ENCODE peak calls at places on chromosome 22, in eight cellular contexts. B is thyroid gland, R is prostate gland, S is fibroblast of the aortic adventitia, C is HFFc6, T is left ventricle myocardium inferior, I is WTC11, N is HCT116. L is an unnamed sample.

GRCh38 chr22:23784215-23784732 is 2.5 kb upstream of the SMARCB1 start:
- DNase-seq in N (no peak), B (no peak), I (no peak), S (no peak), T (no peak), C (peak), R (no peak), L (no peak)

GRCh38 chr22:27107824-27108223 is 450.4 kb downstream of the MIAT start:
- DNase-seq in B (peak), T (peak), S (peak), C (peak), R (no peak), I (no peak), N (peak), L (no peak)

GRCh38 chr22:26709617-26710390 is 52.4 kb downstream of the MIAT start:
- DNase-seq in T (no peak), I (no peak), R (no peak), B (no peak), S (peak), N (no peak), C (peak), L (no peak)

GRCh38 chr22:23115825-23116494 is 25.8 kb downstream of the RSPH14 start:
- DNase-seq in R (no peak), S (no peak), B (no peak), N (no peak), C (no peak), T (no peak), I (no peak), L (no peak)

GRCh38 chr22:46668116-46668515 is 47.9 kb downstream of the GRAMD4 start:
- DNase-seq in B (no peak), R (no peak), I (no peak), S (no peak), N (no peak), T (no peak), C (no peak), L (no peak)

GRCh38 chr22:21457023-21457787 is 10.0 kb upstream of the TMEM191C start:
- DNase-seq in T (no peak), S (no peak), I (peak), N (no peak), C (no peak), B (no peak), R (peak), L (no peak)

GRCh38 chr22:23749747-23750373 is 1.1 kb downstream of the ZNF70 start:
- DNase-seq in S (peak), I (no peak), C (no peak), R (no peak), T (no peak), N (no peak), B (no peak), L (no peak)

GRCh38 chr22:24380220-24381218 is 46.9 kb upstream of the ADORA2A start:
- DNase-seq in C (no peak), R (no peak), I (no peak), S (no peak), B (no peak), N (no peak), T (no peak), L (no peak)

GRCh38 chr22:38923463-38924196 is 33.8 kb upstream of the APOBEC3A start:
- DNase-seq in B (peak), T (peak), S (peak), I (no peak), N (peak), R (peak), C (peak), L (no peak)

GRCh38 chr22:38924197-38924952 is 33.0 kb upstream of the APOBEC3A start:
- DNase-seq in R (peak), B (peak), N (peak), I (no peak), T (peak), C (peak), S (peak), L (no peak)

GRCh38 chr22:38930512-38930911 is 26.9 kb upstream of the APOBEC3A start:
- DNase-seq in I (no peak), C (no peak), N (no peak), R (no peak), T (no peak), B (no peak), S (no peak), L (no peak)

GRCh38 chr22:38925571-38926041 is 31.8 kb upstream of the APOBEC3A start:
- DNase-seq in R (no peak), C (no peak), N (no peak), T (no peak), B (peak), I (no peak), S (peak), L (no peak)

GRCh38 chr22:38927033-38927789 is 30.2 kb upstream of the APOBEC3A start:
- DNase-seq in N (peak), T (peak), B (peak), C (peak), I (peak), S (peak), R (peak), L (peak)
- TF ChIP-seq CTCF in N (peak), T (peak), B (peak), C (peak), I (peak), S (peak), R (peak), L (peak)

DNA sequence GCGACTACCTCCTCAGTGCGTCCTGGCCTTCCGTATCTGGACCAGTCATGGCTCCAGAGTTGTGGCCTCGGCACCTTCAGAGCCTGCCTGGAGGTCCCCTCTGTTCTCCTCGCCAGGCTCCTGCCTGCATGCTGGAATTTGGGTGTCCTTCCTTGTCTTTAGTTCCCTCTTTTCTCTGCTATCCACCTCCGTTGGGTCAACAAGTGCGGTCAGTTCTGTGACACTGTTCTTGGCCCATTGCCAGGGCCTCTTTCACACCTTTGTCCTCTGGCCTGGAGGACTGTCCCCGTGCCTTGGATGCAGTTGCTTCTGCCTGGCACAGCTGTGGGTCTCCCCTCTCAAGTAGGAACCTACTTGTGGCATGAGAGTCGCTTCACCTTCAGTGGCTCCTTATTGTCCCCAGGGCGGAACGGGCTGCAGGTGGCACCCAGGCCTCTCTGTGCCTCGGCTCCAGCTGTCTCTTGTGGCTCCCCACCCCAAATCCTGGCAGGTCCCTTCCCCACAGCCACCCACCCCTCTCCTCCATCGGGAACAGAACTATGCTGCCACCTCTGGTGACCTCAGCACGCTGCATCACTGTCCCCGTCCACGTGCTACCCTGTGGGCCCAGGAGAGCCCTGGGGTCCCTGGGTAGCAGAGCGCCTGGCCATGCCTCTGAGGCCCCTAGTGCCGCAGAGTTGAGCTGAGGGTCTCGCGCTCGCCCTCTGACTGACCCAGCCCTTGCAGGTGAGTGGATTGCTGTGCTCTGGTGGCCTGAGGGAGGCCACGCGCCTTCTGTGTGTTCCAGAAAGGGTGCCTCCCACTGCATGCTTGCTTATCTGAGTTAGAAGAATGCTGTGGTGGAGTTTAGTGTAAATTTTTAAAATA is 4.7 kb downstream of the DGCR8 start:
- DNase-seq in C (no peak), T (no peak), I (peak), S (peak), N (no peak), R (no peak), B (peak), L (peak)
- TF ChIP-seq CTCF in C (peak), T (peak), I (peak), S (peak), N (peak), R (no peak), B (peak), L (peak)

DNA sequence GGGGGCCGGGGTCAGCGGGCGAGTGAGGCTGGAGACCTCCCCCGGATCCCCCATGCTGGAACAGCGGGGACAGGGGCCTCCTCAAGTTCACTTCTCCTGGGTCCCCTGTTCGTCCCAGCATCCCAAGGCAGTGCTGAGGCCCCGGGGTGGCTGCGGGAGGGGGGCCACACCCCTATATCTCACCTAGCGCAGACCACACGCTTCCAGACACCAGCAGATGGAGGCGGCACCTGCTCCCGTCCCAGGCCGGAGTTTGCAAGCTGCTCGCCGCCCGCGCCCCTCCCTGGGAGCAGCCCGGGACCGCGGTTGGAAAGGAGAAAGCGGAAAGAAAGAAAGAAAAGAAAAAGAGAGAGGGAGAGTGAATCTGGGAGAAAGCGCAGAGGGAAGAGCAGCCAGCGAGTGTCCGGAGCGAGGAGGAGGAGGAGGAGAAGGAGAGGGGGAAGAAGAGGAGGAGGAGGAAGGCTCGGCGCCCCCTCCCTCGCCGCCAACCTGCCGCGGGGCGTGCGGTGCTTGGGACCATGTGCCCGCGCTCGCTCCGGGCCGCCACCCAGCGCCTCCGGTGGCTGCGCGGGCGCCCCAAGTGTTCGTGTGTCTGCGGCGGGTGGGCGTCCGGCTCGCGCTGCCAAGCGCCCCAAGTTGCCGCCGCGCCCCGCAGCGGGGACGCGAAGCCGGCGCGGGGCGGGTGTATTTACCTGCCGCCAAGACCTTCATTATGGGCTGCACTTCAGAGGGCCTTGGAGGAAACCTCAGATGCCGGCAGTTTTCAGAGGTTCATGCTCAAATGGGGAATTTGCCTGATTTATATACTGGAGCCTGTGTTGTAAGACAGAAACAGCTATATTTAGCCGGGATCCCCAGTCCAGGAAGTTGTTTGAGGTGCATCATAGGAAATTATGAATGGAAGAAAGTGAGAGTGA is at the start of gene LIF:
- DNase-seq in N (no peak), R (no peak), B (peak), C (peak), I (peak), S (peak), T (no peak), L (no peak)
- TF ChIP-seq CTCF in N (no peak), R (peak), B (peak), C (peak), I (no peak), S (peak), T (peak), L (no peak)

DNA sequence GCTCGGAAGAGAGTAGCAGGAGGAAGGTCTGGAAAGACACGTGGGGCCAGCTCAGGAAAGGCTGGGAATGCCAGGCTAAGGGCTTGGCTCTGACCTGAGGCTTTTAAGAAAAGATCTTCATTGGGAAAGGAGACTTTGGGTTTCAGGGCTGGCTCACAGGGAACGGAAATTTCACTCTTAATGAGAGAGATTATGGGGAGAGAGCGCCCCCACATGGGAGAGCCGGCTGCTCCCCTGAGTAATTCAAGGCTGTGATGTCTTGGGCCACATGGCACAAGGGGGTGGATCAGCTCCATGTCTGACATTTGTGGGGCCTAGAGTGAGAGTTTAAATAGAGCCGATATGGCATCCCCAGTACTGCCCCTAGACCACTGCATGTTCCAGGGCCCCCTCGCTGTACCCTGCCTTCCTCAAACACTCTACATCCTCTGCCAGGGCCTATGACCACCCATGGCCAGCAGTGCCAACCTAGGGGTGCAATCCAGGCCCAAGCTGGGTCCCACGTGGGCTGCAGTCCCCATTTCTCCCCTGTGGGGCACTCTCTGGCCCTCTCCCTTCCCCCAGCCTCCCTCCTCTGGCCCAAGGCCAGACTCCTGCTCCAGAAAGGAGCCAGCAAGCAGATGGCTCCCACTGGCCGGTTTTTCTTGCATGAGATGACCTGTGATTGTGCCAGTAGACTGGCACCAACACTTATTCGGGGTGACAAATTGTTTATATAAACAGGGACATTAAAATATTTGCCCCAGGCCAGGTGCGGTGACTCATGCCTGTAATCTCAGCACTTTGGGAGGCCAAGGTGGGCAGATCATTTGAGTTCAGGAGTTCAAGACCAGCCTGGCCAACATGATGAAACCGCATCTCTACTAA is 75.2 kb downstream of the ISX start:
- DNase-seq in N (no peak), C (no peak), R (no peak), I (peak), T (no peak), B (no peak), S (no peak), L (peak)
- TF ChIP-seq CTCF in N (peak), C (peak), R (no peak), I (peak), T (no peak), B (no peak), S (no peak), L (peak)

GRCh38 chr22:28710889-28711285 is 30.7 kb downstream of the CHEK2 start:
- DNase-seq in N (no peak), S (peak), B (no peak), T (no peak), R (no peak), I (no peak), C (no peak), L (no peak)
- TF ChIP-seq CTCF in N (no peak), S (no peak), B (no peak), T (no peak), R (no peak), I (no peak), C (no peak), L (no peak)

DNA sequence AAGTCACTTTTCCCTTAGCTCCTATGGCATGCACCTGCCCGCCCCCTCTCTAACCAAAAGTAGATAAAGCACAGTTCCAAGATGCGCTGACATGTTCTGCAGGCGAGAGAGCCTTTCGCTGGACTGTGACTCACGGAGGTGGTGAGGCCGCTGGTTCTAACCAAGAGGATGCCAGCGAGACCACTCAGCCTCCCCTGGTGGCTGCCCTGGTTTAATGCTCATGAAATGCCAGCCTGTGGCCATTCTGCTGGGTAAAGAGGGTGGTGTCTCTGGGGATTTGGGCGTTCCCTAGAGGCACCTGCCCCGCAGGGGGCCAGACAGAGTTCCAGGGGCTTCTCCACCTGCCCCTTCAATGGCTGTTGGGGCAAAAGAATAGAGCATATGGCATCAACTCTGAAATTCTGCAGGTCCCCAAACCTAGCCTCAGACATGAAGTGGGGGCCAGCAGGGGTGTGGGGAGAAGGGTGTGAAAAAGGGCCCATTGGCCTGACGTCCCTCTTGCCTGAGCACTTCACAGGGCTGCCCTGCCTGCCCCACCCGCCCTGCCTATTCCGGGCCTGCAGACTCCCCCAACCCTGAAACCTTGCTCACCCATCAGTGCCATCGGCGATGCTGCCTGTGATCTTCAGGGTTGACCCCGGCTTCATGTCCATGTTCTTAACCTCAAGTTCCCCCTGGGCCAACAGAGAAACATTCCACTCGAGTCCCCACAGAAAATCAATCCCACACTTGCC is 8.5 kb downstream of the LGALS2 start:
- DNase-seq in R (no peak), T (no peak), I (no peak), N (peak), C (no peak), S (no peak), B (no peak), L (no peak)
- TF ChIP-seq CTCF in R (no peak), T (no peak), I (no peak), N (peak), C (peak), S (no peak), B (no peak), L (no peak)

GRCh38 chr22:17117890-17118289 is 3.3 kb downstream of the TMEM121B start:
- DNase-seq in S (no peak), T (no peak), C (no peak), B (no peak), R (no peak), I (no peak), N (no peak), L (no peak)

GRCh38 chr22:17120711-17121234 is 387 bp downstream of the TMEM121B start:
- DNase-seq in R (no peak), T (no peak), C (no peak), S (no peak), N (no peak), I (peak), B (no peak), L (peak)

GRCh38 chr22:17118342-17118741 is 2.8 kb downstream of the TMEM121B start:
- DNase-seq in I (no peak), C (no peak), T (no peak), B (no peak), R (no peak), S (no peak), N (no peak), L (no peak)

GRCh38 chr22:17120281-17120680 is 879 bp downstream of the TMEM121B start:
- DNase-seq in N (no peak), T (peak), I (peak), B (peak), C (no peak), S (peak), R (peak), L (peak)

DNA sequence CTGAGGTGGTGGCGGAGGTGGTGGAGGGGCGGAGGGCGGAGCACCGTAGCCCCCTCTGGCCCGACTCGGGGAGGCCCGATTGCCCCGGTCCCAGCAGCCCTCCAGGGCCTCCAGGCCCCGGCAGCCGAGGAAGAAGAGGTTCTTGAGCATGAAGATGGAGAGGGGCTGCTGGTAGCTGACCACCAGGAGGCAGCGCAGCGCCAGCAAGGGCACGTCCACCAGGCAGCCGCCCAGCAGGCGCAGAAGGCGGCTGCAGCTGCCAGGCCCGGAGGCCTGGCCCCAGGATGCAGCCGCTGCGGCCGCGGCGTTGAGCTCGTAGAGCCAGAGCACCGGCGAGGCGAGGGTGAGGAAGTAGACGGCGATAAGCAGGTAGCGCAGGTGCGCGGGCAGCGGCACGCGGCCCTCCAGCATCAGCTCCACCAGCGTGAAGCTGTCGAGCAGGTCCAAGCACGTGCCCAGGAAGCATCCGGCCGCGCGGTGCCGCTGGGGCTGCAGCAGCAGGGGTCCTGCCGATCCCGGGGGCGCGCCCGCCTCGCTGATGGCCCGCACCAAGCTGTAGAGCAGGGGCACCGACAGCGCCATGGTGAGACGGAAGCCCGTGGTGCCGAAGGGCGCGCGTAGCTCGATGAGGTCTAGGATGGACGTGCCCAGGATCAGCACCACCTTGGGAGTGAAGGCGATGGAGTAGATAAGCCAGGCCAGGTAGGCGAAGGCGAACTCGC is 1.5 kb downstream of the TMEM121B start:
- DNase-seq in B (no peak), S (no peak), C (no peak), T (peak), I (peak), N (no peak), R (no peak), L (peak)
- TF ChIP-seq CTCF in B (no peak), S (peak), C (peak), T (peak), I (peak), N (peak), R (no peak), L (peak)

GRCh38 chr22:43838571-43839307 is 23.6 kb downstream of the SULT4A1 start:
- DNase-seq in T (no peak), I (no peak), C (no peak), B (no peak), R (no peak), S (no peak), N (no peak), L (no peak)
- TF ChIP-seq CTCF in T (no peak), I (no peak), C (no peak), B (no peak), R (no peak), S (no peak), N (no peak), L (no peak)

GRCh38 chr22:30949934-30950660 is 18.5 kb downstream of the MORC2 start:
- DNase-seq in T (no peak), B (no peak), I (no peak), R (no peak), N (no peak), S (no peak), C (no peak), L (no peak)
- TF ChIP-seq CTCF in T (no peak), B (no peak), I (no peak), R (no peak), N (peak), S (no peak), C (peak), L (no peak)

L was measured in endothelial cell.